ENCODE peak calls at places on chromosomes 11 and 22, in five cellular contexts. H is HepG2, D is K562, R is endothelial cell of umbilical vein, E is H1. U is an unnamed sample.

GRCh38 chr11:45250035-45250693 is 36.0 kb downstream of the SYT13 start:
- DNase-seq in E (no peak), D (no peak), R (no peak), H (no peak), U (no peak)

GRCh38 chr11:126727381-126727780 is 273.2 kb downstream of the KIRREL3 start:
- DNase-seq in E (no peak), R (no peak), H (no peak), D (no peak), U (no peak)

GRCh38 chr22:18909556-18909955 is 3.4 kb downstream of the DGCR6 start:
- DNase-seq in H (no peak), R (no peak), E (no peak), D (no peak), U (no peak)

GRCh38 chr11:36451045-36451444 is 59.0 kb downstream of the TRAF6 start:
- DNase-seq in D (no peak), R (no peak), E (no peak), H (no peak), U (no peak)

GRCh38 chr11:110514967-110515366 is 85.2 kb downstream of the FDX1 start:
- DNase-seq in R (no peak), H (no peak), D (no peak), E (no peak), U (no peak)

GRCh38 chr22:48478529-48479265 is 1349.0 kb downstream of the BRD1 start:
- DNase-seq in H (no peak), R (no peak), E (no peak), D (no peak), U (no peak)

GRCh38 chr22:24095816-24096215 is 84.7 kb downstream of the CABIN1 start:
- DNase-seq in D (no peak), H (no peak), E (no peak), R (no peak), U (no peak)

GRCh38 chr22:19875061-19875530 is 20.4 kb upstream of the GNB1L start:
- DNase-seq in E (no peak), D (no peak), H (no peak), R (no peak), U (no peak)

GRCh38 chr11:85115798-85116197 is 511.3 kb downstream of the DLG2 start:
- DNase-seq in R (no peak), D (no peak), H (no peak), E (no peak), U (no peak)

GRCh38 chr11:57638005-57638760 is 11.5 kb downstream of the YPEL4 start:
- DNase-seq in R (peak; percentile 80), D (no peak), H (peak; percentile 55), E (peak; percentile 86), U (no peak)

GRCh38 chr11:11403763-11404725 is 51.0 kb upstream of the CSNK2A3 start:
- DNase-seq in R (no peak), E (no peak), D (no peak), H (no peak), U (no peak)

GRCh38 chr22:21042978-21043855 is 2.5 kb upstream of the LRRC74B start:
- DNase-seq in E (no peak), H (no peak), D (peak; percentile 66), R (no peak), U (no peak)

GRCh38 chr11:29280452-29280851 is 736.4 kb downstream of the KCNA4 start:
- DNase-seq in E (no peak), R (peak; percentile 73), H (no peak), D (no peak), U (no peak)

GRCh38 chr22:42279425-42280020 is 9.1 kb upstream of the TCF20 start:
- DNase-seq in R (no peak), E (no peak), D (no peak), H (no peak), U (no peak)

GRCh38 chr11:78032090-78032489 is 9.0 kb upstream of the KCTD14 start:
- DNase-seq in R (no peak), H (no peak), D (no peak), E (no peak), U (no peak)

DNA sequence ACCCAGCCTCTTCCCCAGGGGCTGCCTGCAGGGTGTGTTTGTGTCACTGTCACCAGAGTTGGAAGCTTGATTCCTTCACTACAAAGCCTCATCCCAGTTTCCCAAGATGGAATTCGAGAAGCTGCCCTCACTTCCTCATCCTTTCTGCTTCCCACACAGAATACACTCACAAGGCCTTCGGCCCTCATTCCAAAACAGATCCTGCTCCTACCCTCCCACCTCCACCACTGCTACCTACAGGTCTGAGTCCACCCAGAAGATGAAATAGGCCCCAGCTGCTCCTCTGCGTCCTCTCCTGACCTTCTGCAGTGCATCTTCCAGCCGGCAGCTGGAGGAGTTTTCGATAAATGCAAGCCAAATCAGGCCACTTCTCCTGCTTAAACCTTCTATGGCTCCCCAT is 6.8 kb upstream of the WNT7B start:
- DNase-seq in R (no peak), D (no peak), E (no peak), H (no peak), U (no peak)
- H3K9ac ChIP-seq in R (no peak overlapping the region), D (no peak overlapping the region), E (no peak overlapping the region), H (no peak overlapping the region), U (no peak overlapping the region)

GRCh38 chr11:35367491-35367890 is 51.9 kb downstream of the SLC1A2 start:
- DNase-seq in H (no peak), D (no peak), E (no peak), R (no peak), U (no peak)

GRCh38 chr11:35364101-35364780 is 55.1 kb downstream of the SLC1A2 start:
- DNase-seq in R (no peak), D (no peak), E (no peak), H (no peak), U (no peak)

GRCh38 chr11:35365395-35365794 is 54.0 kb downstream of the SLC1A2 start:
- DNase-seq in R (no peak), E (no peak), H (no peak), D (no peak), U (no peak)

GRCh38 chr11:35366798-35367197 is 52.6 kb downstream of the SLC1A2 start:
- DNase-seq in R (no peak), E (no peak), H (no peak), D (no peak), U (no peak)

DNA sequence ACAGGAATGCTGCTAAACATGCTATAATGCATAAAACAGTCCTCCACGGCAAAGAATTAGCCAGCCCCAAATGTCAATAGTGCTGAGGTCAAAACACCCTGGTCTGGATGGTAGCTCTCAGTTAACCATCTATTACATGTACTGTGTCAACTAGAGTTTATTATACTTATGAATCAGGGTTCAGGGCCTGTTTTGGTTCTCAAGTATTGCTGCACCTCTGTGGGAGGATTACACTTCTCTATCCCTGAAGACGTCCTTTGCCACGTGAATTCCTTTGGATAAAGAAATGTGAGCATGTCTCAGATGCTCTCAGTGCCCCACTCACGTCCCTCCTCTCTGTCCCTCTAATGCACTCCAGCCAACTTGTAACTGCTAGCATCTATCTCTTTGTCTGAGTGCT is 53.4 kb downstream of the SLC1A2 start:
- DNase-seq in E (no peak), H (no peak), D (no peak), R (no peak), U (no peak)
- TF ChIP-seq POLR2AphosphoS5 in E (no peak), H (no peak), D (no peak), R (no peak), U (no peak)

GRCh38 chr22:46097268-46097900 is 52.9 kb upstream of the PPARA start:
- DNase-seq in E (no peak), D (no peak), R (no peak), H (no peak), U (no peak)
- H3K9ac ChIP-seq in E (no peak overlapping the region), D (no peak overlapping the region), R (no peak overlapping the region), H (no peak overlapping the region), U (no peak overlapping the region)

GRCh38 chr11:65891180-65892136 is 985 bp downstream of the CCDC85B start:
- DNase-seq in R (peak; percentile 89), D (peak; percentile 73), H (peak; percentile 78), E (peak; percentile 72), U (no peak)
- TF ChIP-seq POLR2AphosphoS5 in R (peak; percentile 79), D (peak; percentile 63), H (no peak), E (no peak), U (peak; percentile 15)

GRCh38 chr11:64875369-64876225 is 2.8 kb downstream of the EHD1 start:
- DNase-seq in E (no peak), R (peak; percentile 20), D (no peak), H (no peak), U (no peak)
- H3K9ac ChIP-seq in E (no peak overlapping the region), R (peak overlapping the region; percentile 27), D (no peak overlapping the region), H (no peak overlapping the region), U (no peak overlapping the region)

GRCh38 chr11:114259551-114259983 is 36.6 kb upstream of the NNMT start:
- DNase-seq in H (no peak), E (no peak), D (no peak), R (no peak), U (no peak)

GRCh38 chr11:114257621-114258558 is 38.3 kb upstream of the NNMT start:
- DNase-seq in R (peak; percentile 42), D (no peak), H (peak; percentile 64), E (peak; percentile 60), U (no peak)

GRCh38 chr11:114258696-114259095 is 37.5 kb upstream of the NNMT start:
- DNase-seq in E (no peak), D (no peak), H (no peak), R (no peak), U (no peak)

GRCh38 chr11:114260077-114260476 is 36.1 kb upstream of the NNMT start:
- DNase-seq in H (no peak), D (no peak), R (no peak), E (no peak), U (no peak)

DNA sequence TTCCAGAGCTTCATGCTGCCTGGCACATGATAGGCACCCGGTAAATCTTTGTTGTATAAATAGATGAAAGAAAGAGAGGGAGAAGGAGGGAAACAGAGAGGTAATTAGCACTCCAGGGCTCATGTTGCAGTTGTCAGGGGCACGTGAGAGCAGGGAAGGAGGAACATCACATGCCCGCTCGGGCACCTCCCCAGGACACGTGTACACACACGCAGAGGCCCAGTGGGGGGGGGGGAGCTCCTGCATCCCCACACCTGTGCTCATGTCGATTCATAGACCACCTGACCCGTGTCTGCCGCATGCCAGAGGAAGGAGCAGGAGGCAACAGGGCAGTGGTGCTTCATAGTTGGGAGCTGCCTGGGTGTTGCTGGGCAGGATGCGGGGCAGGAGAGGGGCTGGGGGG is 37.1 kb upstream of the NNMT start:
- DNase-seq in H (no peak), D (no peak), E (no peak), R (no peak), U (no peak)
- TF ChIP-seq POLR2AphosphoS5 in H (no peak), D (no peak), E (no peak), R (no peak), U (no peak)

DNA sequence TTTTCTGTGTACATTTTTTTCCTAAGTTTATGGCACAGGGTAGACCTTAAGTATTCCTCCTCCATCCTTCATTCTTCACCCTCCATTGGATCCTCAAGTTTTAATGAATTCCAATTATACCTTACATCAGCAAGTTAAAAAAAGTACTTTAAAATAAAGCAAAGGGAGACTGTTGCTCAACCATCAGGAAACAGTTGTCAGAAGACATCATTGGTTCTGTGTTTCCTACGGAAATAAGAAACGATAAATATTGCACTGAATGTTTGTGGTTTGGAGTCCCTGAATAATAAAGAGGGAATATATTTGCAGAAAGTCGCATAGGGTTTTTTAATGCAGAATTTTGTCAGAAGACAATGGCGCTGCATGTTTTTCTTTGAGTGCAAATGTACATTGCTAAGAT is 28.1 kb upstream of the LDHA start:
- DNase-seq in D (no peak), R (no peak), E (no peak), H (no peak), U (peak; percentile 99)
- H3K9ac ChIP-seq in D (no peak overlapping the region), R (no peak overlapping the region), E (no peak overlapping the region), H (no peak overlapping the region), U (peak overlapping the region; percentile 49)

U was measured in SK-N-MC.